ENCODE peak calls at places on chromosome 3, in four cellular contexts. One of them, this sample, is unnamed.

GRCh38 chr3:170421147-170421641 is 2.5 kb downstream of the CLDN11 start:
- DNase-seq in GM13976: no peak
- DNase-seq in GM04503: no peak
- DNase-seq in NCI-H774: no peak
- DNase-seq in this sample: no peak

GRCh38 chr3:178127221-178127620 is 409.0 kb upstream of the KCNMB2 start:
- DNase-seq in GM04503: no peak
- DNase-seq in NCI-H774: no peak
- DNase-seq in GM13976: no peak
- DNase-seq in this sample: no peak

GRCh38 chr3:190498293-190498692 is 15.6 kb upstream of the IL1RAP start:
- DNase-seq in GM13976: no peak
- DNase-seq in GM04503: no peak
- DNase-seq in NCI-H774: no peak
- DNase-seq in this sample: no peak

GRCh38 chr3:183131735-183132134 is 30.8 kb downstream of the LAMP3 start:
- DNase-seq in GM13976: no peak
- DNase-seq in NCI-H774: no peak
- DNase-seq in GM04503: no peak
- DNase-seq in this sample: no peak

GRCh38 chr3:62493116-62493801 is 119.9 kb upstream of the FEZF2 start:
- DNase-seq in GM13976: no peak
- DNase-seq in NCI-H774: no peak
- DNase-seq in GM04503: no peak
- DNase-seq in this sample: no peak

GRCh38 chr3:29686889-29687592 is 406.2 kb downstream of the RBMS3 start:
- DNase-seq in GM13976: peak
- DNase-seq in GM04503: peak
- DNase-seq in NCI-H774: no peak
- DNase-seq in this sample: no peak

GRCh38 chr3:195102609-195103467 is 168.1 kb downstream of the XXYLT1 start:
- DNase-seq in GM04503: peak
- DNase-seq in GM13976: no peak
- DNase-seq in NCI-H774: no peak
- DNase-seq in this sample: no peak

GRCh38 chr3:192229866-192230265 is 497.5 kb downstream of the FGF12 start:
- DNase-seq in GM04503: no peak
- DNase-seq in NCI-H774: no peak
- DNase-seq in GM13976: no peak
- DNase-seq in this sample: no peak

GRCh38 chr3:150759319-150759718 is 3.6 kb downstream of the SIAH2 start:
- DNase-seq in GM13976: no peak
- DNase-seq in NCI-H774: no peak
- DNase-seq in GM04503: no peak
- DNase-seq in this sample: no peak

GRCh38 chr3:50117120-50117519 is 28.4 kb downstream of the RBM5 start:
- DNase-seq in GM13976: no peak
- DNase-seq in GM04503: no peak
- DNase-seq in NCI-H774: no peak
- DNase-seq in this sample: no peak

This sample was measured in iPS DF 6.9.